ENCODE peak calls at places on chromosomes 7 and 10, in nine cellular contexts. B, M, Y, U, W, L, I, H and N are unnamed samples.

GRCh38 chr10:124156524-124157225 is 63.3 kb upstream of the CHST15 start:
- DNase-seq in B (peak; percentile 29), M (no peak), Y (no peak), U (no peak), W (no peak), L (no peak), I (no peak), H (no peak), N (no peak)

GRCh38 chr10:98425511-98426352 is 10.8 kb upstream of the PYROXD2 start:
- DNase-seq in B (peak; percentile 63), M (peak; percentile 34), Y (no peak), U (no peak), W (peak; percentile 25), L (no peak), I (no peak), H (peak; percentile 24), N (no peak)

GRCh38 chr7:90629306-90629918 is 33.3 kb downstream of the CDK14 start:
- DNase-seq in B (peak; percentile 49), M (peak; percentile 37), Y (peak; percentile 30), U (no peak), W (no peak), L (peak; percentile 54), I (no peak), H (no peak), N (no peak)

GRCh38 chr7:80037689-80038088 is 96.9 kb upstream of the GNAI1 start:
- DNase-seq in B (no peak), M (no peak), Y (no peak), U (no peak), W (no peak), L (no peak), I (no peak), H (no peak), N (no peak)

GRCh38 chr10:6388261-6388893 is 185.6 kb downstream of the PFKFB3 start:
- DNase-seq in B (no peak), M (no peak), Y (no peak), U (no peak), W (no peak), L (no peak), I (no peak), H (no peak), N (no peak)

GRCh38 chr7:105787793-105788192 is 88.6 kb downstream of the ATXN7L1 start:
- DNase-seq in B (no peak), M (no peak), Y (no peak), U (no peak), W (no peak), L (no peak), I (no peak), H (no peak), N (no peak)

GRCh38 chr10:10396601-10397000 is 621.1 kb upstream of the CELF2 start:
- DNase-seq in B (no peak), M (no peak), Y (no peak), U (no peak), W (no peak), L (no peak), I (no peak), H (no peak), N (no peak)

GRCh38 chr10:43959364-43959763 is 310.7 kb upstream of the ZNF32 start:
- DNase-seq in B (no peak), M (no peak), Y (no peak), U (peak; percentile 18), W (no peak), L (no peak), I (no peak), H (no peak), N (no peak)

GRCh38 chr10:10315989-10316388 is 701.7 kb upstream of the CELF2 start:
- DNase-seq in B (no peak), M (no peak), Y (no peak), U (no peak), W (no peak), L (no peak), I (no peak), H (no peak), N (no peak)

GRCh38 chr10:80553436-80553835 is 15.7 kb downstream of the SH2D4B start:
- DNase-seq in B (no peak), M (no peak), Y (no peak), U (no peak), W (no peak), L (no peak), I (no peak), H (no peak), N (no peak)
- TF ChIP-seq CTCF in B (no peak), M (no peak), Y (no peak), U (no peak), W (no peak), L (no peak), I (no peak), H (no peak), N (no peak)

GRCh38 chr7:74709880-74710671 is 52.6 kb downstream of the GTF2I start:
- DNase-seq in B (peak; percentile 34), M (no peak), Y (no peak), U (no peak), W (no peak), L (no peak), I (no peak), H (no peak), N (no peak)
- TF ChIP-seq CTCF in B (peak; percentile 54), M (no peak), Y (peak; percentile 9), U (no peak), W (no peak), L (no peak), I (no peak), H (no peak), N (no peak)

GRCh38 chr10:80283119-80283518 is 6.3 kb downstream of the MAT1A start:
- DNase-seq in B (no peak), M (no peak), Y (no peak), U (peak; percentile 23), W (no peak), L (no peak), I (no peak), H (no peak), N (no peak)
- TF ChIP-seq CTCF in B (no peak), M (no peak), Y (no peak), U (no peak), W (no peak), L (no peak), I (no peak), H (no peak), N (no peak)

GRCh38 chr10:102043456-102043855 is 12.5 kb downstream of the ARMH3 start:
- DNase-seq in B (no peak), M (no peak), Y (no peak), U (no peak), W (no peak), L (no peak), I (no peak), H (no peak), N (no peak)

GRCh38 chr10:102045292-102045691 is 10.7 kb downstream of the ARMH3 start:
- DNase-seq in B (no peak), M (no peak), Y (no peak), U (no peak), W (no peak), L (no peak), I (no peak), H (no peak), N (no peak)

GRCh38 chr10:102040721-102041120 is 15.3 kb downstream of the ARMH3 start:
- DNase-seq in B (no peak), M (no peak), Y (no peak), U (no peak), W (no peak), L (no peak), I (no peak), H (no peak), N (no peak)

GRCh38 chr10:102040305-102040704 is 15.7 kb downstream of the ARMH3 start:
- DNase-seq in B (no peak), M (no peak), Y (no peak), U (no peak), W (no peak), L (no peak), I (no peak), H (no peak), N (no peak)

GRCh38 chr10:102046095-102046494 is 9.9 kb downstream of the ARMH3 start:
- DNase-seq in B (no peak), M (no peak), Y (no peak), U (no peak), W (no peak), L (no peak), I (no peak), H (no peak), N (no peak)
- TF ChIP-seq CTCF in B (no peak), M (no peak), Y (no peak), U (no peak), W (no peak), L (no peak), I (no peak), H (no peak), N (no peak)

GRCh38 chr7:77222819-77223218 is 23.2 kb upstream of the FGL2 start:
- DNase-seq in B (no peak), M (no peak), Y (no peak), U (no peak), W (no peak), L (no peak), I (no peak), H (no peak), N (no peak)

GRCh38 chr7:77222065-77222464 is 22.4 kb upstream of the FGL2 start:
- DNase-seq in B (no peak), M (no peak), Y (no peak), U (no peak), W (no peak), L (no peak), I (no peak), H (no peak), N (no peak)

GRCh38 chr7:77217474-77218185 is 18.0 kb upstream of the FGL2 start:
- DNase-seq in B (no peak), M (no peak), Y (no peak), U (no peak), W (no peak), L (no peak), I (no peak), H (no peak), N (no peak)

GRCh38 chr7:77226357-77226839 is 26.8 kb upstream of the FGL2 start:
- DNase-seq in B (no peak), M (no peak), Y (no peak), U (no peak), W (no peak), L (no peak), I (no peak), H (no peak), N (no peak)

GRCh38 chr7:77223261-77223660 is 23.6 kb upstream of the FGL2 start:
- DNase-seq in B (no peak), M (no peak), Y (no peak), U (no peak), W (no peak), L (no peak), I (no peak), H (no peak), N (no peak)
- TF ChIP-seq CTCF in B (no peak), M (no peak), Y (no peak), U (no peak), W (no peak), L (no peak), I (no peak), H (no peak), N (no peak)

GRCh38 chr7:142880886-142881505 is 4.5 kb downstream of the TRPV6 start:
- DNase-seq in B (peak; percentile 53), M (peak; percentile 67), Y (no peak), U (no peak), W (no peak), L (no peak), I (no peak), H (peak; percentile 21), N (no peak)
- TF ChIP-seq CTCF in B (peak; percentile 87), M (peak; percentile 99), Y (peak; percentile 61), U (peak; percentile 57), W (peak; percentile 91), L (peak; percentile 50), I (peak; percentile 71), H (peak; percentile 39), N (peak; percentile 44)